ENCODE peak calls at places on chromosomes 7 and 10, in ten cellular contexts. V, C, G, I, T, R, F, W, Y and J are unnamed samples.

GRCh38 chr7:116165717-116166116 is 44.6 kb upstream of the TES start:
- DNase-seq in T (no peak), F (no peak), C (no peak), I (no peak), G (no peak), V (no peak), Y (no peak), W (no peak), R (no peak), J (no peak)

GRCh38 chr7:39621261-39621660 is 2.1 kb upstream of the RALA start:
- DNase-seq in C (peak; percentile 68), Y (peak; percentile 45), G (no peak), I (peak; percentile 93), V (peak; percentile 43), W (no peak), T (peak; percentile 81), R (no peak), F (no peak), J (no peak)

GRCh38 chr10:132722391-132722790 is 63.6 kb downstream of the NKX6-2 start:
- DNase-seq in G (no peak), C (no peak), Y (no peak), I (no peak), R (no peak), V (no peak), F (no peak), W (peak; percentile 58), T (no peak), J (no peak)

GRCh38 chr7:30028749-30029635 is 780 bp downstream of the PLEKHA8 start:
- DNase-seq in G (peak; percentile 29), T (no peak), I (peak; percentile 86), C (peak; percentile 61), W (peak; percentile 19), F (peak; percentile 31), Y (peak; percentile 45), V (peak; percentile 55), R (peak; percentile 61), J (peak; percentile 41)

GRCh38 chr7:115678049-115678982 is 352.2 kb downstream of the TFEC start:
- DNase-seq in W (no peak), T (no peak), F (no peak), C (peak; percentile 66), V (peak; percentile 37), G (no peak), Y (no peak), R (no peak), I (no peak), J (peak; percentile 27)

GRCh38 chr10:7053195-7053594 is 357.6 kb downstream of the SFMBT2 start:
- DNase-seq in Y (no peak), C (no peak), F (no peak), G (no peak), V (no peak), I (no peak), R (no peak), T (no peak), W (no peak), J (no peak)

GRCh38 chr10:31623466-31623865 is 304.4 kb downstream of the ZEB1 start:
- DNase-seq in V (no peak), F (no peak), R (no peak), G (no peak), I (no peak), C (no peak), Y (no peak), T (no peak), W (no peak), J (no peak)

GRCh38 chr10:113616244-113617074 is 47.4 kb downstream of the NRAP start:
- DNase-seq in T (no peak), F (no peak), W (peak; percentile 46), R (no peak), C (no peak), Y (no peak), I (no peak), V (no peak), G (no peak), J (no peak)

GRCh38 chr7:25238056-25238745 is 9.9 kb upstream of the NPVF start:
- DNase-seq in V (no peak), C (no peak), W (no peak), G (no peak), I (no peak), F (no peak), R (no peak), T (no peak), Y (no peak), J (no peak)

GRCh38 chr10:104349623-104350142 is 4.0 kb upstream of the CFAP58 start:
- DNase-seq in Y (peak; percentile 83), T (no peak), W (no peak), G (no peak), F (no peak), I (no peak), R (no peak), V (no peak), C (peak; percentile 45), J (no peak)

GRCh38 chr7:1169409-1170368 is 9.7 kb upstream of the ZFAND2A start:
- DNase-seq in R (peak; percentile 21), C (peak; percentile 84), Y (peak; percentile 75), T (no peak), F (peak; percentile 84), I (peak; percentile 95), W (no peak), G (peak; percentile 99), V (peak; percentile 81), J (peak; percentile 79)

GRCh38 chr10:106740071-106740470 is 424.4 kb downstream of the SORCS1 start:
- DNase-seq in R (no peak), W (no peak), I (no peak), F (no peak), Y (no peak), G (no peak), V (no peak), T (no peak), C (no peak), J (no peak)

GRCh38 chr7:24381919-24382505 is 98.0 kb downstream of the NPY start:
- DNase-seq in W (peak; percentile 60), I (no peak), V (peak; percentile 13), Y (peak; percentile 66), G (no peak), T (peak; percentile 7), R (peak; percentile 17), C (peak; percentile 41), F (no peak), J (no peak)

GRCh38 chr10:75352650-75353049 is 48.9 kb downstream of the ZNF503 start:
- DNase-seq in C (no peak), F (no peak), Y (no peak), R (no peak), W (no peak), G (no peak), V (no peak), I (peak; percentile 53), T (no peak), J (peak; percentile 73)

GRCh38 chr7:135728136-135728669 is at the start of gene SLC13A4:
- DNase-seq in V (no peak), T (no peak), F (no peak), R (no peak), Y (no peak), I (no peak), W (peak; percentile 96), C (peak; percentile 32), G (no peak), J (no peak)

GRCh38 chr7:20795881-20796280 is 9.2 kb upstream of the SP8 start:
- DNase-seq in G (no peak), R (no peak), T (no peak), V (no peak), C (no peak), Y (no peak), W (no peak), F (no peak), I (no peak), J (no peak)

GRCh38 chr7:118870187-118870586 is 645.7 kb downstream of the ANKRD7 start:
- DNase-seq in V (no peak), T (no peak), G (no peak), I (no peak), W (no peak), Y (no peak), R (peak; percentile 21), C (no peak), F (no peak), J (no peak)

GRCh38 chr7:71987200-71987767 is 424.9 kb downstream of the CALN1 start:
- DNase-seq in I (no peak), W (no peak), Y (no peak), C (no peak), G (no peak), T (no peak), R (no peak), V (no peak), F (no peak), J (no peak)

GRCh38 chr7:75993689-75994387 is 557 bp downstream of the TMEM120A start:
- DNase-seq in G (no peak), F (no peak), T (peak; percentile 90), R (no peak), W (peak; percentile 60), C (peak; percentile 71), Y (peak; percentile 58), I (peak; percentile 98), V (peak; percentile 74), J (peak; percentile 81)

GRCh38 chr7:48154792-48155413 is 16.4 kb upstream of the ABCA13 start:
- DNase-seq in V (peak; percentile 40), T (peak; percentile 26), C (peak; percentile 65), I (no peak), R (peak; percentile 36), F (peak; percentile 36), G (peak; percentile 55), W (peak; percentile 42), Y (peak; percentile 53), J (no peak)

GRCh38 chr7:55277916-55278315 is 87.2 kb upstream of the LANCL2 start:
- DNase-seq in F (no peak), R (no peak), W (no peak), I (no peak), G (no peak), C (no peak), T (no peak), V (no peak), Y (no peak), J (no peak)

GRCh38 chr10:63437334-63437949 is 28.3 kb downstream of the JMJD1C start:
- DNase-seq in R (peak; percentile 35), T (no peak), F (no peak), I (no peak), C (peak; percentile 42), V (no peak), Y (no peak), W (no peak), G (no peak), J (no peak)

GRCh38 chr7:120583835-120584586 is 273.9 kb downstream of the TSPAN12 start:
- DNase-seq in C (peak; percentile 61), R (no peak), W (no peak), T (peak; percentile 24), G (no peak), I (no peak), V (peak; percentile 85), F (no peak), Y (peak; percentile 65), J (no peak)